ENCODE peak calls at places on chromosome 19, in five cellular contexts. A, G, J, Z and V are unnamed samples.

GRCh38 chr19:36421749-36422481 is 3.5 kb upstream of the ZFP82 start:
- DNase-seq in J (no peak), Z (no peak), A (peak; percentile 68), G (no peak), V (no peak)

GRCh38 chr19:35913589-35913988 is 5.5 kb upstream of the TYROBP start:
- DNase-seq in G (no peak), Z (no peak), J (no peak), A (no peak), V (no peak)

GRCh38 chr19:43316591-43317319 is 36.7 kb upstream of the CD177 start:
- DNase-seq in J (no peak), G (peak; percentile 67), Z (peak; percentile 4), A (no peak), V (no peak)

GRCh38 chr19:54470991-54471782 is 1.9 kb downstream of the CDC42EP5 start:
- DNase-seq in J (no peak), Z (no peak), G (no peak), A (peak; percentile 73), V (peak; percentile 23)

GRCh38 chr19:7492142-7493055 is 3.6 kb upstream of the PEX11G start:
- DNase-seq in G (no peak), Z (peak; percentile 98), J (no peak), A (no peak), V (no peak)

GRCh38 chr19:38173324-38174041 is 50.5 kb downstream of the DPF1 start:
- DNase-seq in A (peak; percentile 84), Z (no peak), J (peak; percentile 84), G (no peak), V (peak; percentile 95)

GRCh38 chr19:28296506-28296905 is 916.4 kb downstream of the UQCRFS1 start:
- DNase-seq in J (no peak), G (no peak), A (no peak), Z (peak; percentile 62), V (no peak)

GRCh38 chr19:45172173-45172572 is 5.9 kb downstream of the TRAPPC6A start:
- DNase-seq in J (no peak), A (no peak), Z (no peak), G (no peak), V (no peak)

GRCh38 chr19:13053761-13054604 is 48.7 kb downstream of the LYL1 start:
- DNase-seq in J (peak; percentile 76), Z (no peak), G (peak; percentile 96), A (no peak), V (peak; percentile 89)

GRCh38 chr19:4049432-4049831 is 17.3 kb downstream of the ZBTB7A start:
- DNase-seq in J (no peak), G (no peak), A (no peak), Z (no peak), V (no peak)

GRCh38 chr19:4144666-4145261 is 8.7 kb upstream of the CREB3L3 start:
- DNase-seq in A (no peak), J (peak; percentile 80), G (no peak), Z (no peak), V (peak; percentile 72)

GRCh38 chr19:6476896-6477431 is 4.6 kb downstream of the DENND1C start:
- DNase-seq in A (no peak), J (no peak), Z (no peak), G (no peak), V (no peak)

GRCh38 chr19:54203151-54203611 is 2.5 kb downstream of the RPS9 start:
- DNase-seq in J (no peak), A (peak; percentile 48), G (no peak), Z (no peak), V (no peak)

GRCh38 chr19:13832096-13832495 is 36.9 kb downstream of the ZSWIM4 start:
- DNase-seq in G (no peak), J (no peak), A (no peak), Z (no peak), V (no peak)

GRCh38 chr19:900302-901111 is 7.2 kb downstream of the RNU6-9 start:
- DNase-seq in G (peak; percentile 38), A (no peak), Z (no peak), J (no peak), V (peak; percentile 72)

GRCh38 chr19:536031-536880 is 4.7 kb downstream of the CDC34 start:
- DNase-seq in G (no peak), J (no peak), Z (no peak), A (peak; percentile 63), V (no peak)

GRCh38 chr19:7010722-7011593 is 10.3 kb downstream of the MBD3L2B start:
- DNase-seq in A (no peak), Z (no peak), G (peak; percentile 81), J (no peak), V (no peak)

GRCh38 chr19:30815889-30816580 is 443.9 kb downstream of the ZNF536 start:
- DNase-seq in J (no peak), Z (no peak), A (no peak), G (no peak), V (no peak)

GRCh38 chr19:53959176-53959757 is 3.5 kb upstream of the CACNG8 start:
- DNase-seq in G (no peak), J (no peak), A (no peak), Z (no peak), V (no peak)

GRCh38 chr19:38079926-38080380 is 144.1 kb downstream of the DPF1 start:
- DNase-seq in J (no peak), G (no peak), Z (peak; percentile 23), A (no peak), V (peak; percentile 99)

GRCh38 chr19:4380254-4380727 is 20.1 kb downstream of the SH3GL1 start:
- DNase-seq in Z (no peak), G (peak; percentile 68), A (peak; percentile 96), J (peak; percentile 85), V (no peak)

GRCh38 chr19:28419312-28419711 is 793.6 kb downstream of the UQCRFS1 start:
- DNase-seq in J (no peak), G (peak; percentile 31), A (no peak), Z (no peak), V (no peak)

GRCh38 chr19:42113641-42114348 is 18.5 kb downstream of the POU2F2 start:
- DNase-seq in J (peak; percentile 77), Z (peak; percentile 75), A (peak; percentile 89), G (no peak), V (peak; percentile 99)

GRCh38 chr19:50381881-50382729 is 2.0 kb upstream of the POLD1 start:
- DNase-seq in Z (no peak), A (no peak), G (no peak), J (no peak), V (no peak)

GRCh38 chr19:50384685-50385535 is 763 bp downstream of the POLD1 start:
- DNase-seq in G (peak; percentile 36), J (no peak), Z (peak; percentile 48), A (no peak), V (no peak)

GRCh38 chr19:50383307-50383851 is 768 bp upstream of the POLD1 start:
- DNase-seq in Z (no peak), J (no peak), G (no peak), A (no peak), V (no peak)

GRCh38 chr19:50387176-50387867 is 3.2 kb downstream of the POLD1 start:
- DNase-seq in A (no peak), G (no peak), Z (peak; percentile 74), J (no peak), V (no peak)

GRCh38 chr19:50383852-50384684 is at the start of gene POLD1:
- DNase-seq in Z (peak; percentile 96), G (peak; percentile 99), A (peak; percentile 100), J (peak; percentile 100), V (peak; percentile 96)
- TF ChIP-seq POLR2A in Z (peak; percentile 57), G (no peak), A (no peak), J (peak; percentile 22), V (peak; percentile 71)

GRCh38 chr19:56315076-56315828 is 613 bp upstream of the ZSCAN5A start:
- DNase-seq in A (peak; percentile 94), G (peak; percentile 98), Z (peak; percentile 93), J (peak; percentile 98), V (peak; percentile 98)
- TF ChIP-seq POLR2A in A (no peak), G (no peak), Z (no peak), J (peak; percentile 64), V (peak; percentile 80)

GRCh38 chr19:40442328-40443130 is 1.6 kb downstream of the SERTAD3 start:
- DNase-seq in G (no peak), A (no peak), Z (no peak), J (no peak), V (no peak)
- TF ChIP-seq POLR2A in G (no peak), A (no peak), Z (no peak), J (no peak), V (no peak)

GRCh38 chr19:55580628-55581144 is at the start of gene ZNF579:
- DNase-seq in A (peak; percentile 89), G (peak; percentile 86), Z (peak; percentile 87), J (peak; percentile 88), V (peak; percentile 97)
- TF ChIP-seq POLR2A in A (no peak), G (no peak), Z (no peak), J (no peak), V (peak; percentile 38)

GRCh38 chr19:8511573-8512101 is 2.3 kb downstream of the ZNF414 start:
- DNase-seq in Z (no peak), A (peak; percentile 79), G (peak; percentile 34), J (peak; percentile 46), V (no peak)

GRCh38 chr19:8510589-8511115 is 3.3 kb downstream of the ZNF414 start:
- DNase-seq in G (no peak), J (no peak), Z (no peak), A (no peak), V (no peak)

GRCh38 chr19:8513687-8514504 is at the start of gene ZNF414:
- DNase-seq in A (peak; percentile 98), Z (peak; percentile 100), G (peak; percentile 97), J (peak; percentile 99), V (peak; percentile 99)

GRCh38 chr19:8512991-8513686 is 828 bp downstream of the ZNF414 start:
- DNase-seq in A (peak; percentile 87), J (peak; percentile 48), G (no peak), Z (no peak), V (no peak)

DNA sequence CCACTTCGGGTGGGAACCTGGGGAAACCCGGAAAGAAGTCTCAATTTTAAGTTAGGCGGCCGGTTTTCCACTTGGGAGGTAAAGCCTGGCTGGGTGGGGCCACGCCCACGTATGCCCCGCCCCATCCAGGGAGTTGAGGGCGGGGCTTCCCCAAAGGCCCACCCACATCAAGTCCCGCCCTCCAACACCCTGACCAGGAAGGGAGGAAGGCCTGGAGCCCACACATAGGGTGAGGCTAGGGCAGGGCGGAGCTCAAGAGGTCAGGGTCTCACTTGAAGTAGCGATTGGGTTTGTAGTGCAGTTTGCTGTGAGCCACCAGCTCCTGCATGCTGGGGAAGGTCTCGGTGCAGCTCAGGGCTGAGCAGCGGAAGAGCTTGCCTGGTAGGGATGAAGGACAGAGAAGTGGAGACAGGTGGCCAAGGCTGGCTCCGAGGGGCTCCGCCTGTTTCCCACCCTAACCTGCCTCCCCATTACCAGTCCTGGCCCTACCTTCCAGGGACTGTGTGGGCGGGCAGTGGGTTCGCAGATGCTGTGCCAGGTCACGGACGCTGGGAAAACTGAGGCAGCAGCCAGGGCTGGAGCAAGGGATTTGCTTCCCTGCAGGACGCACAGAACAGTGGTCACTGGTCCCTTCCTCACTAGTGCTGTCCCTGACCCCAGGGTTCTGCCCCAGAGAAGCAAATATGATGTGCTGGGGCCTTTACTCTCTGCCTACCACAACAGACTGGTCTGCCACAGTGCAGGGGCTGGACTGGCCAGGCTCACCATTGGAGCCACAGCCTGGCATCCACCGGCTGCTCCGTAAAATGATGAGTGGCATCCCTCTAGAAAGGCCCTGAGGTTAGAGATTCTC is 1.6 kb downstream of the ZNF414 start:
- DNase-seq in J (peak; percentile 56), A (no peak), G (peak; percentile 44), Z (peak; percentile 81), V (peak; percentile 58)
- TF ChIP-seq POLR2A in J (no peak), A (no peak), G (no peak), Z (no peak), V (no peak)